ENCODE peak calls at places on chromosomes 2 and 18, in ten cellular contexts. W, B, X, Y, Z, D, S, P, A and J are unnamed samples.
A peak's percentile ranks its signal among the peaks of the same experiment; 100 is the strongest.

GRCh38 chr18:46859855-46860254 is 57.5 kb downstream of the PIAS2 start:
- DNase-seq in Y (no peak), A (no peak), W (no peak), S (no peak), B (no peak), X (no peak), D (no peak), P (no peak), Z (no peak), J (no peak)

GRCh38 chr2:136206613-136207012 is 88.7 kb upstream of the CXCR4 start:
- DNase-seq in Y (no peak), Z (no peak), A (no peak), W (no peak), X (no peak), P (no peak), D (no peak), B (no peak), S (peak; percentile 95), J (no peak)

GRCh38 chr2:102505290-102505689 is 32.3 kb downstream of the SLC9A4 start:
- DNase-seq in P (no peak), S (no peak), X (no peak), W (no peak), A (no peak), B (no peak), D (no peak), Y (no peak), Z (no peak), J (peak; percentile 21)

GRCh38 chr2:647691-648231 is 29.4 kb downstream of the TMEM18 start:
- DNase-seq in W (no peak), X (no peak), P (no peak), B (no peak), A (no peak), Y (no peak), S (no peak), Z (no peak), D (no peak), J (no peak)

GRCh38 chr2:241187101-241187690 is 1.3 kb upstream of the ANO7 start:
- DNase-seq in P (no peak), Z (no peak), X (no peak), W (no peak), Y (no peak), S (no peak), D (no peak), A (no peak), B (no peak), J (no peak)

GRCh38 chr2:26727641-26728561 is 35.4 kb downstream of the KCNK3 start:
- DNase-seq in S (no peak), P (no peak), Z (no peak), X (no peak), Y (no peak), D (no peak), W (no peak), B (no peak), A (peak; percentile 36), J (no peak)

GRCh38 chr2:12978058-12978835 is 261.5 kb downstream of the TRIB2 start:
- DNase-seq in B (no peak), X (no peak), A (no peak), W (no peak), P (no peak), Z (no peak), Y (no peak), D (no peak), S (no peak), J (no peak)

GRCh38 chr18:31741096-31741735 is 19.5 kb downstream of the SLC25A52 start:
- DNase-seq in Z (no peak), D (peak; percentile 22), S (peak; percentile 79), Y (no peak), B (peak; percentile 45), P (no peak), W (peak; percentile 54), X (peak; percentile 20), A (peak; percentile 36), J (peak; percentile 29)

GRCh38 chr2:136057023-136057801 is 60.7 kb downstream of the CXCR4 start:
- DNase-seq in Z (no peak), A (no peak), B (no peak), W (no peak), X (no peak), Y (no peak), P (no peak), D (no peak), S (no peak), J (no peak)

GRCh38 chr2:237451582-237452469 is 35.2 kb upstream of the MLPH start:
- DNase-seq in A (peak; percentile 63), Y (no peak), P (no peak), D (no peak), Z (no peak), X (peak; percentile 55), W (no peak), B (peak; percentile 48), S (peak; percentile 11), J (no peak)

GRCh38 chr2:163591461-163591860 is 144.3 kb downstream of the FIGN start:
- DNase-seq in S (no peak), A (no peak), Y (no peak), Z (no peak), D (no peak), X (no peak), B (no peak), W (no peak), P (no peak), J (no peak)

GRCh38 chr18:12711446-12711845 is 8.6 kb downstream of the PSMG2 start:
- DNase-seq in W (no peak), Y (no peak), X (no peak), P (no peak), B (no peak), A (no peak), D (no peak), Z (no peak), S (no peak), J (no peak)
- H3K36me3 ChIP-seq in W (peaks cover 6% of the 10 kb centered on the region), Y (peaks cover 98% of the 10 kb centered on the region), X (no peaks in the 10 kb centered on the region), P (peaks cover 95% of the 10 kb centered on the region), B (peaks cover 9% of the 10 kb centered on the region), A (no peaks in the 10 kb centered on the region), D (peaks cover 30% of the 10 kb centered on the region), Z (no peaks in the 10 kb centered on the region), S (peaks cover 53% of the 10 kb centered on the region), J (peaks cover 32% of the 10 kb centered on the region)

GRCh38 chr2:117855886-117856285 is 41.4 kb downstream of the DDX18 start:
- DNase-seq in Z (no peak), D (no peak), A (no peak), P (no peak), W (no peak), S (no peak), B (no peak), Y (no peak), X (no peak), J (no peak)

GRCh38 chr2:117853316-117853715 is 38.8 kb downstream of the DDX18 start:
- DNase-seq in P (no peak), X (no peak), Z (no peak), A (no peak), B (no peak), Y (no peak), W (no peak), S (no peak), D (no peak), J (no peak)

GRCh38 chr2:117853873-117854272 is 39.4 kb downstream of the DDX18 start:
- DNase-seq in Z (peak; percentile 73), W (no peak), X (peak; percentile 18), P (no peak), A (no peak), S (no peak), D (no peak), Y (no peak), B (no peak), J (no peak)

GRCh38 chr2:117856415-117857210 is 42.1 kb downstream of the DDX18 start:
- DNase-seq in Y (no peak), P (no peak), Z (no peak), X (no peak), B (no peak), S (no peak), D (peak; percentile 15), A (no peak), W (no peak), J (no peak)

GRCh38 chr2:117854610-117855009 is 40.1 kb downstream of the DDX18 start:
- DNase-seq in W (no peak), D (no peak), Y (no peak), A (no peak), P (no peak), Z (no peak), S (no peak), B (no peak), X (no peak), J (no peak)
- H3K9me3 ChIP-seq in W (no peaks in the 10 kb centered on the region), D (no peaks in the 10 kb centered on the region), Y (no peaks in the 10 kb centered on the region), A (no peaks in the 10 kb centered on the region), P (no peaks in the 10 kb centered on the region), Z (no peaks in the 10 kb centered on the region), S (no peaks in the 10 kb centered on the region), B (no peaks in the 10 kb centered on the region), X (no peaks in the 10 kb centered on the region), J (no peaks in the 10 kb centered on the region)

GRCh38 chr2:74739129-74739528 is 85.1 kb downstream of the SEMA4F start:
- DNase-seq in P (no peak), D (no peak), Z (no peak), B (no peak), Y (no peak), S (no peak), X (no peak), A (no peak), W (no peak), J (no peak)

GRCh38 chr2:74736589-74736988 is 82.5 kb downstream of the SEMA4F start:
- DNase-seq in D (no peak), S (no peak), A (no peak), Y (no peak), P (no peak), X (no peak), B (no peak), W (no peak), Z (no peak), J (no peak)

GRCh38 chr2:74738586-74738985 is 84.5 kb downstream of the SEMA4F start:
- DNase-seq in D (no peak), X (no peak), Y (no peak), B (no peak), Z (no peak), W (no peak), S (no peak), A (no peak), P (no peak), J (no peak)

GRCh38 chr2:74735544-74735943 is 81.5 kb downstream of the SEMA4F start:
- DNase-seq in W (no peak), P (no peak), D (no peak), Y (no peak), B (peak; percentile 61), X (no peak), A (no peak), Z (no peak), S (no peak), J (no peak)

GRCh38 chr2:74735009-74735408 is 81.0 kb downstream of the SEMA4F start:
- DNase-seq in S (no peak), B (no peak), A (no peak), Y (no peak), Z (no peak), D (no peak), X (no peak), P (no peak), W (no peak), J (no peak)
- H3K4me3 ChIP-seq in S (no peak overlapping the region), B (no peak overlapping the region), A (no peak overlapping the region), Y (no peak overlapping the region), Z (no peak overlapping the region), D (no peak overlapping the region), X (no peak overlapping the region), P (no peak overlapping the region), W (no peak overlapping the region), J (no peak overlapping the region)

GRCh38 chr18:26017929-26018328 is 72.5 kb downstream of the SS18 start:
- DNase-seq in A (no peak), W (no peak), P (no peak), Z (no peak), D (no peak), S (no peak), B (no peak), Y (no peak), X (no peak), J (no peak)

GRCh38 chr18:26022585-26022984 is 67.8 kb downstream of the SS18 start:
- DNase-seq in B (peak; percentile 13), W (no peak), S (no peak), Y (no peak), A (no peak), D (no peak), Z (no peak), X (no peak), P (no peak), J (no peak)

GRCh38 chr18:26021061-26021754 is 69.2 kb downstream of the SS18 start:
- DNase-seq in D (no peak), Z (no peak), Y (no peak), B (no peak), P (no peak), S (no peak), X (no peak), A (no peak), W (no peak), J (no peak)
- H3K36me3 ChIP-seq in D (peaks cover 19% of the 10 kb centered on the region), Z (no peaks in the 10 kb centered on the region), Y (peaks cover 95% of the 10 kb centered on the region), B (peaks cover 30% of the 10 kb centered on the region), P (peaks cover 84% of the 10 kb centered on the region), S (peaks cover 67% of the 10 kb centered on the region), X (peaks cover 3% of the 10 kb centered on the region), A (no peaks in the 10 kb centered on the region), W (peaks cover 4% of the 10 kb centered on the region), J (peaks cover 10% of the 10 kb centered on the region)